ENCODE peak calls at places on chromosome 22, in five cellular contexts. C, X, Q, H and J are unnamed samples.

GRCh38 chr22:46078241-46079092 is 71.9 kb upstream of the PPARA start:
- DNase-seq in H (no peak), X (no peak), Q (no peak), C (no peak), J (no peak)

GRCh38 chr22:27220349-27220748 is 563.0 kb downstream of the MIAT start:
- DNase-seq in C (no peak), Q (no peak), H (no peak), X (peak), J (no peak)

GRCh38 chr22:38243007-38243775 is 29.6 kb downstream of the TMEM184B start:
- DNase-seq in C (peak), Q (no peak), H (peak), X (peak), J (peak)

GRCh38 chr22:49634006-49634772 is 193.5 kb downstream of the BRD1 start:
- DNase-seq in Q (no peak), H (no peak), X (no peak), C (no peak), J (no peak)

GRCh38 chr22:48574776-48575566 is 1252.7 kb downstream of the BRD1 start:
- DNase-seq in X (peak), C (peak), Q (no peak), H (peak), J (peak)

GRCh38 chr22:46674367-46674781 is 54.2 kb downstream of the GRAMD4 start:
- DNase-seq in H (no peak), C (no peak), X (no peak), Q (peak), J (no peak)

GRCh38 chr22:49300241-49300640 is 527.4 kb downstream of the BRD1 start:
- DNase-seq in X (no peak), H (no peak), Q (no peak), C (peak), J (no peak)

GRCh38 chr22:24108073-24108472 is 73.2 kb upstream of the SUSD2 start:
- DNase-seq in Q (no peak), H (peak), X (no peak), C (no peak), J (no peak)

GRCh38 chr22:38504731-38505594 is 1.1 kb downstream of the DDX17 start:
- DNase-seq in C (no peak), X (peak), Q (peak), H (peak), J (no peak)

GRCh38 chr22:49541451-49542230 is 286.0 kb downstream of the BRD1 start:
- DNase-seq in Q (no peak), H (no peak), C (no peak), X (no peak), J (no peak)

GRCh38 chr22:32660292-32660691 is 141.2 kb upstream of the TIMP3 start:
- DNase-seq in Q (no peak), X (peak), C (peak), H (peak), J (peak)

GRCh38 chr22:17858033-17858432 is 83.8 kb upstream of the BID start:
- DNase-seq in Q (no peak), H (no peak), X (no peak), C (no peak), J (no peak)

GRCh38 chr22:25413620-25414019 is 150.9 kb upstream of the GRK3 start:
- DNase-seq in Q (no peak), C (no peak), X (no peak), H (no peak), J (no peak)

GRCh38 chr22:24153353-24153752 is 27.9 kb upstream of the SUSD2 start:
- DNase-seq in X (peak), H (no peak), C (no peak), Q (no peak), J (no peak)

GRCh38 chr22:37242395-37242918 is 1.6 kb downstream of the RAC2 start:
- DNase-seq in C (no peak), X (peak), H (no peak), Q (peak), J (no peak)

GRCh38 chr22:49968313-49968830 is 7.8 kb downstream of the PIM3 start:
- DNase-seq in Q (no peak), H (no peak), C (no peak), X (peak), J (no peak)

DNA sequence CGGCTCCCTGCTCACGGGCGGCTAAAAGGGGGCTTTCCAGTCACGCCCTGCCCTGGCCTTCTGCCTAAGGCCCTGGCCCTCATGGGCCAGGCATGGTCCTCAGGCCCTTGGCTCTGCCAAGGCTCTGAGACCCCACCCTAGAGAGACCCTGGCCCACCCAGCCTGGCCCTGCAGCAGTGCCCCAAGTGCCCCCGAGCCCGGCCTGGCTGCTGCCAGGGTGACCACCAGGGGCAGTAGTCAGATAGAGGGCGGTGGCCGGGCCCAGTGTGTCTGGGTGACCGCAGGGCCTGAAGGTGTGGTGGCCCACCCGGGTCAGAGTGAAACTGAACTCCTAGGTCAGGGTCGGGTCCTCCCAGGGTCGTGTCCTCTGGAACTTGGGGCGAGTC is 29.4 kb upstream of the CCDC188 start:
- DNase-seq in X (no peak), Q (no peak), C (no peak), H (peak), J (no peak)
- TF ChIP-seq CTCF in X (peak), Q (peak), C (peak), H (peak), J (peak)

DNA sequence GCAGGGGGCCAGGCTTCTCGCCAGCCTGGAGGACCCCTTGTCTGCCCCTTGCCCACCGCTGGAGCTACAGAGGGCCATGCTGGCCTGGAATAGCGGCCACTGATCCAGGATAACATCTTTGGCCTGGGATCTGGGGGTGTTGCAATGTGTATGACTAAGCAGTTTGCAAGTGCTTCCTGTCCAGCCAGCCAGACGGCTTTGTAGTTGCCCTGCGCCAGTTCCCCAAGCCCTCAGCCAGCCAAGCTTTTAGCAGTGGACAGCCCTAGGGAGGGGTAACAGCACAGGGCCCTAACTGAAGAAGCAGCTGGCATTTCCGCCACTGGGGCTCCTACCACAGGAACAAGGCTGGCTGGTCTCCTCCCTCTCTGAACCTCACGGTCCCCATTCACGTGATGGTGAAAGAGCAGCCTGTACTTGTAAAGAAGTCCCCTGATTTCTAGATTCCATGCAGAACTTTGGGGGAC is 32.1 kb downstream of the UQCR10 start:
- DNase-seq in Q (peak), C (no peak), X (peak), H (no peak), J (no peak)
- TF ChIP-seq CTCF in Q (no peak), C (no peak), X (no peak), H (no peak), J (no peak)

GRCh38 chr22:41966607-41967240 is 2.5 kb upstream of the SEPTIN3 start:
- DNase-seq in X (peak), H (peak), Q (peak), C (no peak), J (no peak)
- TF ChIP-seq CTCF in X (peak), H (peak), Q (peak), C (no peak), J (peak)

GRCh38 chr22:19970031-19970478 is 28.4 kb upstream of the TXNRD2 start:
- DNase-seq in C (no peak), Q (no peak), X (no peak), H (no peak), J (no peak)

GRCh38 chr22:19970479-19971275 is 29.1 kb upstream of the TXNRD2 start:
- DNase-seq in C (peak), X (peak), Q (peak), H (peak), J (peak)

GRCh38 chr22:19972652-19973550 is 31.3 kb upstream of the TXNRD2 start:
- DNase-seq in Q (no peak), C (no peak), X (no peak), H (no peak), J (no peak)

GRCh38 chr22:19972251-19972650 is 30.6 kb upstream of the TXNRD2 start:
- DNase-seq in X (no peak), H (no peak), Q (no peak), C (no peak), J (no peak)

GRCh38 chr22:19971276-19972124 is 29.9 kb upstream of the TXNRD2 start:
- DNase-seq in Q (no peak), X (no peak), C (no peak), H (no peak), J (no peak)
- TF ChIP-seq CTCF in Q (no peak), X (no peak), C (no peak), H (no peak), J (no peak)

GRCh38 chr22:30802202-30803166 is 107.8 kb downstream of the OSBP2 start:
- DNase-seq in C (peak), H (peak), X (peak), Q (peak), J (peak)
- TF ChIP-seq CTCF in C (peak), H (peak), X (peak), Q (no peak), J (peak)

GRCh38 chr22:22884010-22884887 is 3.4 kb upstream of the IGLL5 start:
- DNase-seq in H (peak), X (peak), Q (peak), C (peak), J (peak)
- TF ChIP-seq CTCF in H (peak), X (peak), Q (peak), C (peak), J (peak)

GRCh38 chr22:35966314-35967045 is 62.1 kb downstream of the RBFOX2 start:
- DNase-seq in Q (no peak), C (no peak), X (no peak), H (no peak), J (no peak)
- TF ChIP-seq CTCF in Q (no peak), C (no peak), X (no peak), H (no peak), J (no peak)

GRCh38 chr22:22069450-22070370 is 87.1 kb upstream of the TOP3B start:
- DNase-seq in H (no peak), Q (no peak), C (no peak), X (no peak), J (no peak)
- TF ChIP-seq CTCF in H (no peak), Q (no peak), C (no peak), X (no peak), J (no peak)

GRCh38 chr22:19430890-19431541 is 517 bp downstream of the HIRA start:
- DNase-seq in C (peak), Q (peak), X (peak), H (peak), J (peak)
- TF ChIP-seq CTCF in C (peak), Q (peak), X (peak), H (peak), J (peak)

DNA sequence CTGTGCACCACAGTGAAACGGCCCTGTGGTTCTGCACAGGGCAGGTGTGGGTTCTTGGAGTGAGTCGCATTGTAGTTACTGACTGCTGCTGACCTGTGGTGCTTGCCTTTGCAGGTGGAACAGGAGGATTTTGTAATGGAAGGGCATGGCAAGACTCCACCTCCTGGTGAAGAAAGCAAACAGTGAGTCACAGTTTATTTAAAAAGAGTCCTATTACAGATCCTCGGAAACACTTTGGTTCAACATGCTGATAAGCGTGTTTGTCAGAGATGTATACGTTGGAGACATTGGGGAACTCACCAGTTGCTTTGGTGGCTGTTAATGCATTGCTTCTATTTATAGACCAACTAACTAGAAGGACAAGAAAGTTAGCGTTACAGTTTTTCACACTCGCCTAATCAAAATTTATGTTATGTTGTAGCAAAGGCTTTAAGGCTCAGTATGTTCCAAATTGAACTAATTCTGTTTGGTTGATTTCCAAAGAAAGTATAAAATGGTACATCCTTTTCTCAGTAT is 21.7 kb upstream of the TNRC6B start:
- DNase-seq in H (no peak), Q (peak), C (no peak), X (peak), J (no peak)
- TF ChIP-seq CTCF in H (no peak), Q (no peak), C (peak), X (no peak), J (no peak)